ENCODE peak calls at places on chromosomes 5 and 9, in ten cellular contexts. E is NCI-H748 treated with DMSO at 0.1 percent for 48 hours, O is activated T-cell treated with anti-CD3 and anti-CD28 coated beads for 4 hours, K is posterior cingulate gyrus, W is RWPE1, H is HS-5, N is AG08396, J is heart left ventricle, R is NCI-H345, D is aorta. F is an unnamed sample.

GRCh38 chr9:96449844-96450612 is at the start of gene HABP4:
- DNase-seq in E (peak), O (peak), K (peak), W (peak), H (peak), N (peak), J (peak), R (peak), D (peak), F (peak)

GRCh38 chr5:140725799-140726471 is 25.7 kb downstream of the ZMAT2 start:
- DNase-seq in E (peak), O (peak), K (no peak), W (peak), H (peak), N (peak), J (no peak), R (no peak), D (peak), F (peak)

GRCh38 chr9:137432687-137433348 is 8.3 kb downstream of the ENTPD8 start:
- DNase-seq in E (no peak), O (no peak), K (peak), W (no peak), H (no peak), N (no peak), J (peak), R (no peak), D (peak), F (no peak)

GRCh38 chr5:134119720-134120119 is 5.2 kb downstream of the TCF7 start:
- DNase-seq in E (no peak), O (no peak), K (no peak), W (no peak), H (no peak), N (no peak), J (no peak), R (no peak), D (no peak), F (no peak)

GRCh38 chr5:53877243-53877642 is 316.8 kb downstream of the NDUFS4 start:
- DNase-seq in E (no peak), O (no peak), K (no peak), W (no peak), H (peak), N (peak), J (no peak), R (no peak), D (no peak), F (no peak)

GRCh38 chr5:154220625-154221024 is 30.1 kb downstream of the GALNT10 start:
- DNase-seq in E (no peak), O (no peak), K (no peak), W (peak), H (peak), N (peak), J (no peak), R (no peak), D (no peak), F (no peak)

GRCh38 chr9:109907810-109908458 is 127.9 kb downstream of the PALM2AKAP2 start:
- DNase-seq in E (no peak), O (no peak), K (no peak), W (no peak), H (no peak), N (no peak), J (no peak), R (no peak), D (no peak), F (no peak)

GRCh38 chr5:107500840-107501239 is 169.9 kb downstream of the EFNA5 start:
- DNase-seq in E (no peak), O (no peak), K (no peak), W (no peak), H (no peak), N (no peak), J (no peak), R (no peak), D (no peak), F (no peak)